ENCODE peak calls at places on chromosomes 3 and 15, in six cellular contexts. B, I, J, N, X and P are unnamed samples.

GRCh38 chr3:124032351-124032880 is 40.5 kb upstream of the ROPN1 start:
- DNase-seq in B (no peak), I (no peak), J (peak), N (peak), X (peak), P (peak)

GRCh38 chr3:58161435-58162398 is 49.1 kb downstream of the DNASE1L3 start:
- DNase-seq in B (no peak), I (peak), J (peak), N (no peak), X (peak), P (no peak)

GRCh38 chr3:122628567-122628966 is 51.1 kb downstream of the PARP15 start:
- DNase-seq in B (no peak), I (peak), J (peak), N (no peak), X (peak), P (no peak)

GRCh38 chr3:146155022-146155421 is 6.0 kb downstream of the PLOD2 start:
- DNase-seq in B (no peak), I (no peak), J (no peak), N (no peak), X (no peak), P (peak)

GRCh38 chr3:148202386-148202785 is 495.3 kb upstream of the AGTR1 start:
- DNase-seq in B (no peak), I (no peak), J (no peak), N (no peak), X (no peak), P (no peak)

GRCh38 chr15:69956417-69956816 is 141.3 kb downstream of the TLE3 start:
- DNase-seq in B (no peak), I (no peak), J (no peak), N (no peak), X (no peak), P (no peak)

GRCh38 chr3:58487140-58487886 is 4.6 kb upstream of the KCTD6 start:
- DNase-seq in B (no peak), I (peak), J (peak), N (no peak), X (peak), P (no peak)

GRCh38 chr15:38504680-38505467 is 50.9 kb downstream of the FAM98B start:
- DNase-seq in B (no peak), I (no peak), J (no peak), N (no peak), X (no peak), P (no peak)

GRCh38 chr3:100075731-100076543 is 38.4 kb downstream of the FILIP1L start:
- DNase-seq in B (no peak), I (no peak), J (no peak), N (no peak), X (no peak), P (no peak)